ENCODE peak calls at places on chromosomes 4 and X, in six cellular contexts. W is HepG2; C is effector memory CD4-positive, alpha-beta T cell; S is right atrium auricular region; L is pancreas; J is left ventricle myocardium inferior. B is an unnamed sample.
A peak's percentile ranks its signal among the peaks of the same experiment; 100 is the strongest.

GRCh38 chr4:81421346-81422218 is 50.1 kb downstream of the RASGEF1B start:
- DNase-seq in W (no peak), C (no peak), S (no peak), L (peak; percentile 27), J (no peak), B (no peak)

GRCh38 chrX:31314921-31315320 is 243.1 kb upstream of the FTHL17 start:
- DNase-seq in W (no peak), C (no peak), S (no peak), L (no peak), J (no peak), B (no peak)

GRCh38 chrX:150531467-150531866 is 37.0 kb upstream of the MTM1 start:
- DNase-seq in W (no peak), C (no peak), S (no peak), L (no peak), J (no peak), B (no peak)

GRCh38 chr4:124423160-124423559 is 289.4 kb downstream of the ANKRD50 start:
- DNase-seq in W (no peak), C (no peak), S (no peak), L (no peak), J (no peak), B (no peak)

GRCh38 chr4:179399054-179399782 is 1957.0 kb upstream of the AGA start:
- DNase-seq in W (no peak), C (no peak), S (no peak), L (no peak), J (no peak), B (no peak)

GRCh38 chr4:34417160-34417559 is 1827.2 kb downstream of the ARAP2 start:
- DNase-seq in W (no peak), C (no peak), S (no peak), L (no peak), J (no peak), B (no peak)

GRCh38 chr4:122152699-122153328 is 683 bp downstream of the BLTP1 start:
- DNase-seq in W (peak; percentile 9), C (peak; percentile 17), S (peak; percentile 61), L (no peak), J (peak; percentile 33), B (peak; percentile 29)

GRCh38 chr4:99594818-99595217 is 20.2 kb downstream of the MTTP start:
- DNase-seq in W (no peak), C (no peak), S (no peak), L (no peak), J (no peak), B (no peak)

GRCh38 chrX:24113161-24113560 is 36.4 kb upstream of the ZFX start:
- DNase-seq in W (no peak), C (no peak), S (no peak), L (no peak), J (no peak), B (no peak)

GRCh38 chrX:44816369-44816768 is 27.5 kb upstream of the DUSP21 start:
- DNase-seq in W (no peak), C (no peak), S (no peak), L (no peak), J (no peak), B (no peak)

GRCh38 chr4:65954416-65954815 is 284.1 kb upstream of the EPHA5 start:
- DNase-seq in W (no peak), C (no peak), S (no peak), L (no peak), J (no peak), B (no peak)

DNA sequence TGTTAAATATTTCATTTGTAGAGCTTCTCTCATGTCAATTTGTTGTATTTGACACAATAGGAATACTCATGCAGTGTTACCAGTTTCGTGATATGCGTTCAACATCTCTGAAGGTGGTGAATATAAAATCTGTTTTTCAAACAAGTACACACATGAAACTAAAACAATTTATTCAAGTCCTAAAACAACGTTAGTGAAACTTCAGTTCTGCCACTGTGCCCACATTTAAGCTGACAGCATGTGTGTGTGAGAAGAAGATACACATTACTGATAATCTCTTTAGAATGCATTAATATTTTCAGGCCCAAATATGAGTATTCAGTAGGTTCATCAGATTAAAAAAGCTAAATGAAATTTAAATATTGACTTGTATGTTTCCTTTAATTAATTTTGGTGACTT is 21.7 kb downstream of the GAB1 start:
- DNase-seq in W (no peak), C (no peak), S (no peak), L (no peak), J (no peak), B (no peak)
- H3K4me1 ChIP-seq in W (peaks cover 20% of the 10 kb centered on the region), C (no peaks in the 10 kb centered on the region), S (no peaks in the 10 kb centered on the region), L (peaks cover 61% of the 10 kb centered on the region), J (no peaks in the 10 kb centered on the region), B (peaks cover 18% of the 10 kb centered on the region)

DNA sequence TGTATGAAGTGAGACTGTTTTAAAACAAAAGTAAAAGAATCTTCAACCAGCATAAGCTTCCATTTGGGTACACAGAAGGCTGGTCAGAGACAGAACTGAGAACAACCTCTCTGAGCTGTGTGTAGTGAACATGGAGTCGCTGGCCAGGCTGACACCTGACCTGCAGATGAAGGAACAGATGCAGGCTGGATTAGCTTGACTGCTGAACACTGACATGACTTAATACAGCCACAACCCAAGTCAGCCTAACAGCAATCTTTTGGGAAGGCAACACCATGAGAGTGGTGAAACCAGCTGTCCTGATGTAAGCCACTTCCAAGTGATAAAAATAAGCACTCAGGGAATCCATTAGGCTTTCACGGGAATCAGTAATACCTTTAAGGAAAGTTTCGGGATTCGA is 10.1 kb downstream of the SCARB2 start:
- DNase-seq in W (no peak), C (no peak), S (no peak), L (no peak), J (no peak), B (no peak)
- H3K4me1 ChIP-seq in W (peaks cover 47% of the 10 kb centered on the region), C (peaks cover 6% of the 10 kb centered on the region), S (no peaks in the 10 kb centered on the region), L (peaks cover 71% of the 10 kb centered on the region), J (peaks cover 90% of the 10 kb centered on the region), B (peaks cover 3% of the 10 kb centered on the region)

DNA sequence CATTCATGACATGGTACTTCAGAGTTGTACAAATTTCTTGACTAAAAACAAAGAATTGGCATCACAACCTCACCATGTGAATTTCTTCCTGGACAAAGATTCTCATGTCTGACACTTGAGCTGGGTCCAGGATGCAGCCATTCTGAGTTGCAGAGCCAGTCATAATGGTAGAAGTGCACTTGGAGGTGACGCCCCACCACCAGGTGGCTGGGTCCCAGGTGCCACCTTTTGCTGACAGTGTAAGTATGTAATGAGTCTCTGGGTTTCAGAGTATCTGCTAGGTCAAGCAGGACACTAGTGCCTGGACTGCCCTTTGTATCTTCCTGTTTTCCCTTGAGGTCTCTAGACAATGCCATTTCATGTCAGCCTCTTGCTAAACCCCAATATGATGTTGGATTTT is 36.6 kb upstream of the WDR1 start:
- DNase-seq in W (no peak), C (no peak), S (no peak), L (no peak), J (no peak), B (no peak)
- H3K4me1 ChIP-seq in W (peaks cover under 1% of the 10 kb centered on the region), C (no peaks in the 10 kb centered on the region), S (no peaks in the 10 kb centered on the region), L (no peaks in the 10 kb centered on the region), J (no peaks in the 10 kb centered on the region), B (no peaks in the 10 kb centered on the region)

GRCh38 chr4:145735330-145735638 is 55.3 kb downstream of the C4orf51 start:
- DNase-seq in W (peak; percentile 47), C (no peak), S (no peak), L (no peak), J (no peak), B (no peak)

GRCh38 chr4:145735777-145736176 is 55.8 kb downstream of the C4orf51 start:
- DNase-seq in W (no peak), C (no peak), S (no peak), L (no peak), J (no peak), B (no peak)

GRCh38 chr4:145734051-145734450 is 54.1 kb downstream of the C4orf51 start:
- DNase-seq in W (no peak), C (no peak), S (no peak), L (no peak), J (no peak), B (no peak)

GRCh38 chr4:145732895-145733880 is 53.2 kb downstream of the C4orf51 start:
- DNase-seq in W (peak; percentile 53), C (peak; percentile 79), S (peak; percentile 93), L (peak; percentile 92), J (peak; percentile 97), B (peak; percentile 83)

DNA sequence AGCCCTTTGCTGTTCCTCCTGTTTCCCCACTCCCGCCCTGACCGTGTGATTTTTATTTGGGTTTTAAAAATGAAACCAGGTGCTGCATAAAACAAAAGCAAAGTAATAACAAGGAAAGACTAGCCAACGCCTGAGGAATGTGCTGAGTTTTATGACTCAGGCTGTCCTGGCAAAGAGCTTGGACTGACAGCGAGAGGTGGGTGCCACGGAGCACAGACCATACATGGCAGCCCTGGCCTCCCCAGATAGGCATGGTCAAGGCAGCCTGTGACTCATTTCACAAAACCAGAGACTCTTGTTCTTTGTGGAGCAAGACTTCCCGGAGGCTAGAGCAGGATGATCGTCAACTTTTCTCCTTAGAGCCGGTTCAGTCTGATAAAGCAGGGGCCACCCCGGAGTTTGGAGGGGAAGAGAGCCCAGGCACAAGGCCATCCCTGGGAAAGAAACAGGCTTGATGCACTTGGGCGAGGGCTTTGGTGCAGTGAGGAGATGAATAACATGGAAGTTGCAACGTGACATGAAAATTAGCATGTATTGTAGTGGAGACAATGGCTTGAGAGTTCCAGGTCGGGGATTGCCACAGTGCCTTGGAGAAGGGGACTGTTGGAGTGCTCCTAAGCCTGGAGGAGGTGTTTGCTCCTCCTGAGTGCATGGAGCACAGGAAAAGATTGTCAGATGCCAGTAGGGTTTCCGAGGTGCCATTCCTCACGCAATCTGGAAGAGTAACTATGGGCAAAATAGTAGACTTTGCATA is 54.8 kb downstream of the C4orf51 start:
- DNase-seq in W (peak; percentile 36), C (no peak), S (peak; percentile 90), L (peak; percentile 82), J (no peak), B (peak; percentile 17)
- H3K4me1 ChIP-seq in W (peaks cover 20% of the 10 kb centered on the region), C (peaks cover 3% of the 10 kb centered on the region), S (no peaks in the 10 kb centered on the region), L (peaks cover 50% of the 10 kb centered on the region), J (peaks cover 60% of the 10 kb centered on the region), B (peaks cover 6% of the 10 kb centered on the region)